ENCODE peak calls at places on chromosomes 7 and 10, in eight cellular contexts. One of them, this sample, is unnamed.
A peak's percentile ranks its signal among the peaks of the same experiment; 100 is the strongest.

GRCh38 chr7:23332881-23333612 is 33.9 kb downstream of the MALSU1 start:
- DNase-seq in left ventricle myocardium inferior: peak; percentile 31
- DNase-seq in heart right ventricle: peak; percentile 58
- DNase-seq in NT2/D1: no peak
- DNase-seq in mammary epithelial cell: no peak
- DNase-seq in neural progenitor cell: no peak
- DNase-seq in lower leg skin: no peak
- DNase-seq in body of pancreas: peak; percentile 27
- DNase-seq in this sample: no peak

GRCh38 chr10:88008866-88009470 is 145.5 kb downstream of the PTEN start:
- DNase-seq in body of pancreas: no peak
- DNase-seq in mammary epithelial cell: no peak
- DNase-seq in lower leg skin: no peak
- DNase-seq in NT2/D1: no peak
- DNase-seq in left ventricle myocardium inferior: no peak
- DNase-seq in heart right ventricle: no peak
- DNase-seq in neural progenitor cell: no peak
- DNase-seq in this sample: no peak

GRCh38 chr10:116891208-116891607 is 41.9 kb downstream of the ENO4 start:
- DNase-seq in NT2/D1: no peak
- DNase-seq in body of pancreas: no peak
- DNase-seq in lower leg skin: no peak
- DNase-seq in left ventricle myocardium inferior: peak; percentile 60
- DNase-seq in mammary epithelial cell: peak; percentile 80
- DNase-seq in neural progenitor cell: no peak
- DNase-seq in heart right ventricle: peak; percentile 54
- DNase-seq in this sample: no peak

GRCh38 chr10:75261813-75262725 is 26.3 kb upstream of the COMTD1 start:
- DNase-seq in body of pancreas: peak; percentile 92
- DNase-seq in lower leg skin: no peak
- DNase-seq in NT2/D1: no peak
- DNase-seq in mammary epithelial cell: no peak
- DNase-seq in neural progenitor cell: no peak
- DNase-seq in left ventricle myocardium inferior: no peak
- DNase-seq in heart right ventricle: no peak
- DNase-seq in this sample: no peak

GRCh38 chr10:58467931-58468635 is 44.6 kb upstream of the BICC1 start:
- DNase-seq in mammary epithelial cell: no peak
- DNase-seq in neural progenitor cell: no peak
- DNase-seq in body of pancreas: no peak
- DNase-seq in heart right ventricle: no peak
- DNase-seq in NT2/D1: no peak
- DNase-seq in lower leg skin: no peak
- DNase-seq in left ventricle myocardium inferior: no peak
- DNase-seq in this sample: no peak

GRCh38 chr7:12518920-12519681 is 51.4 kb upstream of the SCIN start:
- DNase-seq in left ventricle myocardium inferior: no peak
- DNase-seq in lower leg skin: no peak
- DNase-seq in heart right ventricle: no peak
- DNase-seq in mammary epithelial cell: peak; percentile 8
- DNase-seq in NT2/D1: no peak
- DNase-seq in body of pancreas: no peak
- DNase-seq in neural progenitor cell: peak; percentile 54
- DNase-seq in this sample: no peak

GRCh38 chr7:8436965-8437364 is 3.6 kb downstream of the NXPH1 start:
- DNase-seq in left ventricle myocardium inferior: no peak
- DNase-seq in lower leg skin: no peak
- DNase-seq in neural progenitor cell: peak; percentile 82
- DNase-seq in body of pancreas: peak; percentile 78
- DNase-seq in NT2/D1: peak; percentile 87
- DNase-seq in heart right ventricle: no peak
- DNase-seq in mammary epithelial cell: peak; percentile 29
- DNase-seq in this sample: peak; percentile 24

GRCh38 chr10:123073187-123073586 is 62.6 kb upstream of the HMX3 start:
- DNase-seq in neural progenitor cell: no peak
- DNase-seq in body of pancreas: no peak
- DNase-seq in NT2/D1: no peak
- DNase-seq in left ventricle myocardium inferior: no peak
- DNase-seq in heart right ventricle: no peak
- DNase-seq in mammary epithelial cell: no peak
- DNase-seq in lower leg skin: no peak
- DNase-seq in this sample: no peak

GRCh38 chr7:17680026-17680425 is 260.3 kb downstream of the SNX13 start:
- DNase-seq in left ventricle myocardium inferior: no peak
- DNase-seq in NT2/D1: no peak
- DNase-seq in neural progenitor cell: peak; percentile 73
- DNase-seq in lower leg skin: peak; percentile 95
- DNase-seq in body of pancreas: no peak
- DNase-seq in heart right ventricle: no peak
- DNase-seq in mammary epithelial cell: peak; percentile 96
- DNase-seq in this sample: no peak

GRCh38 chr10:843703-844102 is 87.8 kb downstream of the LARP4B start:
- DNase-seq in mammary epithelial cell: no peak
- DNase-seq in left ventricle myocardium inferior: no peak
- DNase-seq in lower leg skin: no peak
- DNase-seq in NT2/D1: no peak
- DNase-seq in neural progenitor cell: no peak
- DNase-seq in body of pancreas: no peak
- DNase-seq in heart right ventricle: no peak
- DNase-seq in this sample: no peak

GRCh38 chr10:28359334-28359733 is 56.5 kb upstream of the MPP7 start:
- DNase-seq in heart right ventricle: no peak
- DNase-seq in NT2/D1: no peak
- DNase-seq in lower leg skin: no peak
- DNase-seq in mammary epithelial cell: peak; percentile 20
- DNase-seq in neural progenitor cell: no peak
- DNase-seq in body of pancreas: no peak
- DNase-seq in left ventricle myocardium inferior: no peak
- DNase-seq in this sample: no peak

GRCh38 chr10:47326927-47327330 is 4.7 kb downstream of the GDF2 start:
- DNase-seq in left ventricle myocardium inferior: no peak
- DNase-seq in lower leg skin: peak; percentile 54
- DNase-seq in mammary epithelial cell: no peak
- DNase-seq in NT2/D1: no peak
- DNase-seq in body of pancreas: no peak
- DNase-seq in heart right ventricle: no peak
- DNase-seq in neural progenitor cell: no peak
- DNase-seq in this sample: no peak

GRCh38 chr7:114081606-114082425 is 163.0 kb upstream of the PPP1R3A start:
- DNase-seq in mammary epithelial cell: peak; percentile 36
- DNase-seq in heart right ventricle: no peak
- DNase-seq in lower leg skin: no peak
- DNase-seq in neural progenitor cell: peak; percentile 47
- DNase-seq in body of pancreas: peak; percentile 9
- DNase-seq in left ventricle myocardium inferior: no peak
- DNase-seq in NT2/D1: no peak
- DNase-seq in this sample: peak; percentile 35
- H3K4me3 ChIP-seq in mammary epithelial cell: no peak overlapping the region
- H3K4me3 ChIP-seq in heart right ventricle: peak overlapping the region; percentile 60
- H3K4me3 ChIP-seq in lower leg skin: no peak overlapping the region
- H3K4me3 ChIP-seq in neural progenitor cell: peak overlapping the region; percentile 58
- H3K4me3 ChIP-seq in body of pancreas: no peak overlapping the region
- H3K4me3 ChIP-seq in left ventricle myocardium inferior: peak overlapping the region; percentile 74
- H3K4me3 ChIP-seq in NT2/D1: no peak overlapping the region
- H3K4me3 ChIP-seq in this sample: no peak overlapping the region

DNA sequence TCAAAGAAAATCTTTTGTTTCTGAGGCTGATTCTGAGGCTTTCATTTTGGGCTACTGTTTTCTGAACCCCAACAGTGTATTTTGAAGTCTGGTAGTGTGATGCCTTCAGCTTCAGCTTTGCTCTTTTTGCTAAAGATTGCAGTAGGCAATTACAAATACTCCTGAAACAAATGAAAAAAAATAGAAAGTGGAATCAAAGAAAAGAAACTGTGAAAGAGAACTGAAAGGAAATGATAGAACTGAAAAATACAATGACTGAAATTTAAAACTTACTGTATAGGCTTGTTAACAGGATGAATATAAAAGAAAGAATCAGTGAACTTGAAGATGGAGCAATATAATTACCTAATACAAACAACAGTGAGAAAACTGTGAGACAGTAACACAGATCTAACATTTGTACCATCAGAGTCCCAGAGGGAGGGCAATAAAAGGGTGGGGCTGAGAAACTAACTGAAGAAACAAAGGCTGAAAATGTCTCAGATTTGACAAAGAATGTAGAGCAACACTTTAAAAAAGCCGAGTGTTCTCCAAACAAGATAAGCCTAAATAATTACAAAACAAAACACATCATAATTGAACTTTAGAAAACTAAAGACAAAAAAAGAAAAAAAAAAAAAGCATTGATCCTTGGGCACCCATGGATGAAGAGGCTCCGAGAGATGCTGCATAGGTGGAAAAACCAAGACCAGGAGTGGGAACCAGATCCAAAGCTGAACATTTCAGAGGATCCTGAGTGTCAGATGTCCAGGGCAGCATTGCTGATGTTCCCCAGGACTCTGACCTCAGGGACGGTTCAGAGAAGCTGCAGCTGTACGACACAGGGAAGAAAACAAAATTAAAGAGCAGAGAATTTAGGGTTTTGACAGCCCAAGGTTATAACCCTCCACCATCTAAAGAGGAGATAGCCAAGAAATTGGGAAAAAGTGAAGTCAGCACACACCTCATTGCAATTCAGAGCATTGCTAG is 223.2 kb upstream of the IGFBP3 start:
- DNase-seq in body of pancreas: no peak
- DNase-seq in neural progenitor cell: no peak
- DNase-seq in lower leg skin: no peak
- DNase-seq in heart right ventricle: no peak
- DNase-seq in left ventricle myocardium inferior: no peak
- DNase-seq in mammary epithelial cell: no peak
- DNase-seq in NT2/D1: no peak
- DNase-seq in this sample: no peak
- H3K4me3 ChIP-seq in body of pancreas: no peak overlapping the region
- H3K4me3 ChIP-seq in neural progenitor cell: no peak overlapping the region
- H3K4me3 ChIP-seq in lower leg skin: no peak overlapping the region
- H3K4me3 ChIP-seq in heart right ventricle: no peak overlapping the region
- H3K4me3 ChIP-seq in left ventricle myocardium inferior: no peak overlapping the region
- H3K4me3 ChIP-seq in mammary epithelial cell: no peak overlapping the region
- H3K4me3 ChIP-seq in NT2/D1: no peak overlapping the region
- H3K4me3 ChIP-seq in this sample: no peak overlapping the region

DNA sequence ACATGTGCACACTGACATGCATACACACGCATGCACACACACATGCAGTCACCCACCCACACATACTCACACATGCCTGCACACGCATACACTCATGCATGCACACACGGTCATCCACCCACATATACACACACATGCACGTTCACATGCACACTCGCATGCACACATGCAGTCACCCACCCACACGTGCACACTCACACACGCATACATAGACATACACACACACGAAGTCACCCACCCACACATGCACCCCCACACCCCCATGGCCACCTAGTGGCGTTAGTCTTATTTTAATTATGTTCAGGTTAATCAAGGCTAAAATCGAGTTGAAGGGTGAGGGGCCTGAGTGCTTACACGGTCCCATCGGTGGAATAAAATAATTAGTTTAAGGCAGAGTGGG is 96.8 kb downstream of the DNAJB6 start:
- DNase-seq in NT2/D1: no peak
- DNase-seq in heart right ventricle: peak; percentile 0
- DNase-seq in body of pancreas: no peak
- DNase-seq in mammary epithelial cell: no peak
- DNase-seq in neural progenitor cell: no peak
- DNase-seq in left ventricle myocardium inferior: no peak
- DNase-seq in lower leg skin: peak; percentile 46
- DNase-seq in this sample: no peak
- H3K4me3 ChIP-seq in NT2/D1: no peak overlapping the region
- H3K4me3 ChIP-seq in heart right ventricle: no peak overlapping the region
- H3K4me3 ChIP-seq in body of pancreas: no peak overlapping the region
- H3K4me3 ChIP-seq in mammary epithelial cell: no peak overlapping the region
- H3K4me3 ChIP-seq in neural progenitor cell: no peak overlapping the region
- H3K4me3 ChIP-seq in left ventricle myocardium inferior: no peak overlapping the region
- H3K4me3 ChIP-seq in lower leg skin: no peak overlapping the region
- H3K4me3 ChIP-seq in this sample: no peak overlapping the region

GRCh38 chr7:2510130-2510776 is 9.3 kb upstream of the LFNG start:
- DNase-seq in neural progenitor cell: no peak
- DNase-seq in left ventricle myocardium inferior: no peak
- DNase-seq in body of pancreas: no peak
- DNase-seq in heart right ventricle: no peak
- DNase-seq in NT2/D1: no peak
- DNase-seq in mammary epithelial cell: no peak
- DNase-seq in lower leg skin: no peak
- DNase-seq in this sample: no peak

GRCh38 chr7:2507917-2508306 is 11.7 kb upstream of the LFNG start:
- DNase-seq in lower leg skin: no peak
- DNase-seq in body of pancreas: no peak
- DNase-seq in neural progenitor cell: no peak
- DNase-seq in NT2/D1: no peak
- DNase-seq in mammary epithelial cell: no peak
- DNase-seq in heart right ventricle: no peak
- DNase-seq in left ventricle myocardium inferior: no peak
- DNase-seq in this sample: no peak

GRCh38 chr7:2510909-2511768 is 8.4 kb upstream of the LFNG start:
- DNase-seq in NT2/D1: no peak
- DNase-seq in heart right ventricle: no peak
- DNase-seq in mammary epithelial cell: no peak
- DNase-seq in left ventricle myocardium inferior: no peak
- DNase-seq in body of pancreas: peak; percentile 53
- DNase-seq in neural progenitor cell: peak; percentile 47
- DNase-seq in lower leg skin: no peak
- DNase-seq in this sample: peak; percentile 66

GRCh38 chr7:2508327-2509231 is 11.0 kb upstream of the LFNG start:
- DNase-seq in neural progenitor cell: peak; percentile 48
- DNase-seq in NT2/D1: no peak
- DNase-seq in left ventricle myocardium inferior: peak; percentile 79
- DNase-seq in lower leg skin: peak; percentile 95
- DNase-seq in body of pancreas: peak; percentile 38
- DNase-seq in mammary epithelial cell: peak; percentile 68
- DNase-seq in heart right ventricle: peak; percentile 75
- DNase-seq in this sample: peak; percentile 90

DNA sequence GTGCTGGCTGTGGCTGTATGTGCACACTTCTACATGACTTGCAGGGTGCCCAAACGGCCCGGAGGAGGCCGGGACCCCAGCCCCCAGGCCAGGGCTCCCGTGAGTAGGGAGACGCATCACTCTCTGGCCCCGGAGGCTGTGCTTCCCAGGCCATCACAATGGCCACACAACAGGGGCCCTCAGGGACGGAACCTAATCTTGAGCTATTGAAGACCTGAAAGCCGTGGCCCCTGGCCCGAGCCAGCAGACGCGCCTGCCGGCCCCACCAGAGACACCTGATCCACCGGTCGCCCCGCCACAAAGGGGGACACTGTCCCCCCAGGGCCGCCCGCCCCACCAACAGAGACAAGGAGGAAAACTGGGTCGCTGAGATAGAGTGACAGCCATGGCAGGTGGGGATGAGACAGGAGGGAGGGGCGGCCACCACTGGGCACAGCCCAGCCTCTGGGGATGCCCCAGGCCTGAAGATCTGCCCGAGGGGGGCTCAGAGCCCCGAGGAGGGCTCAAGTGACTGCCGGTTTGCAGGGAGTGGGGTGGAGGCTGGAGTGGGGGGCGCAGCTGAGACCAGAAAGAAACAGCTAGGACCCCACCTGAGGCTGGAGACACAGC is 10.2 kb upstream of the LFNG start:
- DNase-seq in body of pancreas: no peak
- DNase-seq in left ventricle myocardium inferior: no peak
- DNase-seq in lower leg skin: no peak
- DNase-seq in mammary epithelial cell: no peak
- DNase-seq in neural progenitor cell: peak; percentile 66
- DNase-seq in NT2/D1: no peak
- DNase-seq in heart right ventricle: no peak
- DNase-seq in this sample: no peak
- H3K4me3 ChIP-seq in body of pancreas: no peak overlapping the region
- H3K4me3 ChIP-seq in left ventricle myocardium inferior: no peak overlapping the region
- H3K4me3 ChIP-seq in lower leg skin: no peak overlapping the region
- H3K4me3 ChIP-seq in mammary epithelial cell: no peak overlapping the region
- H3K4me3 ChIP-seq in neural progenitor cell: no peak overlapping the region
- H3K4me3 ChIP-seq in NT2/D1: no peak overlapping the region
- H3K4me3 ChIP-seq in heart right ventricle: no peak overlapping the region
- H3K4me3 ChIP-seq in this sample: peak overlapping the region; percentile 39

This sample was measured in CD4-positive, alpha-beta memory T cell.